ENCODE peak calls at places on chromosomes 6 and 20, in six cellular contexts. M is K562, L is upper lobe of left lung, U is GM12878, Z is HCT116, V is HepG2. S is an unnamed sample. For H3K4me1, the result is how much of the 10 kb centered on the place peaks cover.

GRCh38 chr20:9699181-9699580 is 139.7 kb downstream of the PAK5 start:
- ATAC-seq in M (no peak), L (no peak), U (no peak), Z (no peak), V (no peak), S (no peak)

GRCh38 chr6:159089909-159090308 is 45.1 kb upstream of the TAGAP start:
- ATAC-seq in M (no peak), L (no peak), U (no peak), Z (no peak), V (no peak), S (no peak)

GRCh38 chr6:116410945-116411623 is 40.3 kb downstream of the DSE start:
- ATAC-seq in M (no peak), L (peak), U (no peak), Z (no peak), V (no peak), S (no peak)

GRCh38 chr6:43317968-43318367 is 9.3 kb upstream of the CRIP3 start:
- ATAC-seq in M (no peak), L (no peak), U (no peak), Z (no peak), V (no peak), S (no peak)

GRCh38 chr6:170584954-170585498 is 589 bp upstream of the PDCD2 start:
- ATAC-seq in M (peak), L (no peak), U (peak), Z (peak), V (peak), S (no peak)

GRCh38 chr20:25230177-25230831 is 17.6 kb upstream of the PYGB start:
- ATAC-seq in M (no peak), L (no peak), U (peak), Z (no peak), V (no peak), S (no peak)

GRCh38 chr6:111291334-111291705 is 191.7 kb downstream of the REV3L start:
- ATAC-seq in M (peak), L (no peak), U (peak), Z (no peak), V (no peak), S (no peak)

GRCh38 chr6:123520208-123520607 is 116.5 kb downstream of the TRDN start:
- ATAC-seq in M (no peak), L (peak), U (no peak), Z (no peak), V (no peak), S (no peak)

GRCh38 chr6:124967444-124967843 is 5.2 kb downstream of the RNF217 start:
- ATAC-seq in M (no peak), L (no peak), U (no peak), Z (no peak), V (no peak), S (no peak)

GRCh38 chr6:109979033-109979921 is 1.2 kb downstream of the GPR6 start:
- ATAC-seq in M (no peak), L (peak), U (no peak), Z (no peak), V (no peak), S (no peak)

GRCh38 chr6:158508450-158508849 is 51.4 kb upstream of the TMEM181 start:
- ATAC-seq in M (no peak), L (no peak), U (no peak), Z (no peak), V (no peak), S (no peak)

GRCh38 chr20:46293084-46293483 is 15.2 kb downstream of the CDH22 start:
- ATAC-seq in M (peak), L (no peak), U (peak), Z (peak), V (peak), S (no peak)

GRCh38 chr20:58453391-58453790 is 61.8 kb downstream of the APCDD1L start:
- ATAC-seq in M (no peak), L (no peak), U (no peak), Z (no peak), V (no peak), S (no peak)

GRCh38 chr6:40936810-40937209 is 102.2 kb downstream of the UNC5CL start:
- ATAC-seq in M (no peak), L (no peak), U (no peak), Z (no peak), V (peak), S (no peak)

GRCh38 chr6:70180183-70180903 is 122.5 kb downstream of the COL9A1 start:
- ATAC-seq in M (no peak), L (no peak), U (no peak), Z (no peak), V (no peak), S (no peak)

GRCh38 chr20:10609276-10609675 is 64.5 kb downstream of the JAG1 start:
- ATAC-seq in M (no peak), L (peak), U (no peak), Z (no peak), V (no peak), S (peak)

GRCh38 chr6:78615430-78615904 is 251.9 kb upstream of the IRAK1BP1 start:
- ATAC-seq in M (no peak), L (no peak), U (peak), Z (no peak), V (no peak), S (no peak)

GRCh38 chr6:31345026-31345730 is 11.8 kb downstream of the HLA-B start:
- ATAC-seq in M (no peak), L (no peak), U (peak), Z (no peak), V (no peak), S (no peak)

GRCh38 chr6:72219536-72219935 is 333.2 kb downstream of the RIMS1 start:
- ATAC-seq in M (no peak), L (no peak), U (no peak), Z (no peak), V (no peak), S (no peak)

GRCh38 chr20:36113566-36114247 is 40.8 kb upstream of the EPB41L1 start:
- ATAC-seq in M (peak), L (peak), U (peak), Z (no peak), V (no peak), S (peak)

GRCh38 chr6:34940030-34940434 is 51.0 kb downstream of the ANKS1A start:
- ATAC-seq in M (no peak), L (no peak), U (no peak), Z (no peak), V (no peak), S (no peak)

GRCh38 chr6:38173909-38174308 is 354.4 kb downstream of the ZFAND3 start:
- ATAC-seq in M (no peak), L (no peak), U (no peak), Z (no peak), V (no peak), S (no peak)

GRCh38 chr6:149544646-149545257 is 1.1 kb downstream of the PPIL4 start:
- ATAC-seq in M (peak), L (no peak), U (peak), Z (peak), V (peak), S (no peak)

GRCh38 chr6:25014806-25015560 is 79.2 kb upstream of the RIPOR2 start:
- ATAC-seq in M (no peak), L (peak), U (peak), Z (no peak), V (no peak), S (peak)

GRCh38 chr6:93165850-93166249 is 253.5 kb downstream of the EPHA7 start:
- ATAC-seq in M (no peak), L (no peak), U (no peak), Z (no peak), V (no peak), S (no peak)

GRCh38 chr6:2733736-2734480 is 16.8 kb downstream of the MYLK4 start:
- ATAC-seq in M (no peak), L (no peak), U (no peak), Z (no peak), V (no peak), S (no peak)

GRCh38 chr20:57688295-57688694 is 21.5 kb downstream of the PMEPA1 start:
- ATAC-seq in M (no peak), L (no peak), U (no peak), Z (no peak), V (no peak), S (no peak)

GRCh38 chr6:24480705-24481104 is 8.7 kb downstream of the GPLD1 start:
- ATAC-seq in M (peak), L (no peak), U (no peak), Z (no peak), V (no peak), S (no peak)

GRCh38 chr6:125212377-125212776 is 58.8 kb downstream of the TPD52L1 start:
- ATAC-seq in M (no peak), L (no peak), U (no peak), Z (no peak), V (no peak), S (no peak)

GRCh38 chr6:35310265-35310831 is 12.7 kb downstream of the DEF6 start:
- ATAC-seq in M (no peak), L (no peak), U (no peak), Z (no peak), V (no peak), S (no peak)

GRCh38 chr20:37123441-37123840 is 27.6 kb upstream of the RBL1 start:
- ATAC-seq in M (no peak), L (peak), U (no peak), Z (no peak), V (peak), S (no peak)

GRCh38 chr6:118464620-118465019 is 83.5 kb upstream of the PLN start:
- ATAC-seq in M (no peak), L (no peak), U (no peak), Z (no peak), V (no peak), S (no peak)

GRCh38 chr20:57848282-57848681 is 138.5 kb upstream of the PMEPA1 start:
- ATAC-seq in M (no peak), L (no peak), U (no peak), Z (no peak), V (no peak), S (no peak)

GRCh38 chr6:132832891-132833290 is 18.5 kb downstream of the RPS12 start:
- ATAC-seq in M (peak), L (no peak), U (no peak), Z (no peak), V (no peak), S (no peak)

GRCh38 chr6:3726421-3726820 is 25.1 kb downstream of the PXDC1 start:
- ATAC-seq in M (peak), L (no peak), U (peak), Z (no peak), V (no peak), S (no peak)

GRCh38 chr6:27791182-27791939 is 120.8 kb downstream of the OR2B2 start:
- ATAC-seq in M (peak), L (peak), U (peak), Z (peak), V (peak), S (peak)

GRCh38 chr6:36954262-36954931 is at the start of gene PI16:
- ATAC-seq in M (peak), L (peak), U (no peak), Z (no peak), V (peak), S (peak)
- TF ChIP-seq POLR2AphosphoS5 in M (peak), L (no peak), U (no peak), Z (no peak), V (no peak), S (no peak)

GRCh38 chr6:49557177-49557576 is 6.7 kb downstream of the C6orf141 start:
- ATAC-seq in M (no peak), L (no peak), U (no peak), Z (no peak), V (no peak), S (no peak)

GRCh38 chr6:49556429-49556837 is 6.0 kb downstream of the C6orf141 start:
- ATAC-seq in M (peak), L (peak), U (peak), Z (peak), V (peak), S (no peak)

GRCh38 chr6:49553353-49553752 is 2.9 kb downstream of the C6orf141 start:
- ATAC-seq in M (no peak), L (no peak), U (no peak), Z (no peak), V (no peak), S (no peak)

GRCh38 chr6:49555951-49556350 is 5.5 kb downstream of the C6orf141 start:
- ATAC-seq in M (no peak), L (no peak), U (no peak), Z (no peak), V (no peak), S (no peak)

DNA sequence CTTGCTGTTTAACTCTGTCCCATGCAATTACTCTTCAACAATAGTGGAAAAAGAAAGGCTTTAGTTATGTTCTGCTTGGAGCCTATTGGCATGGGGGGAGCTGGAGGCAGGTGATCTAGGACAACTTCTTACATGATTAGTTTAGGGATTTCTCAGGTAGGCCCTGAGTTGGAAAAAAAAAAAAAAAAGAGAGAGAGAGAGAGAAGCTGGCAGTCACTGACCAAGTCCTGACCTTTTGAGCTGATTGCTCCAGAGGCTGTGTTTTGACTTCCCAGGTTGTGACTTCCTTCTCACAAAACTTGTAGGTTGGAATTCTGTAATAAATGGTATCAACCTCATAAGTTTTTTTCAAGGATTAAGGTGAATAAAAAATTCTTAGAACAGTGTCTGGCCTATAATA is 7.8 kb downstream of the C6orf141 start:
- ATAC-seq in M (no peak), L (no peak), U (no peak), Z (no peak), V (peak), S (no peak)
- H3K4me1 ChIP-seq in M (under half), L (under half), U (under half), Z (under half), V (under half), S (under half)

GRCh38 chr6:291697-292505 is at the start of gene DUSP22:
- ATAC-seq in M (peak), L (peak), U (peak), Z (peak), V (peak), S (peak)
- TF ChIP-seq POLR2A in M (peak), L (no peak), U (no peak), Z (peak), V (peak), S (peak)

DNA sequence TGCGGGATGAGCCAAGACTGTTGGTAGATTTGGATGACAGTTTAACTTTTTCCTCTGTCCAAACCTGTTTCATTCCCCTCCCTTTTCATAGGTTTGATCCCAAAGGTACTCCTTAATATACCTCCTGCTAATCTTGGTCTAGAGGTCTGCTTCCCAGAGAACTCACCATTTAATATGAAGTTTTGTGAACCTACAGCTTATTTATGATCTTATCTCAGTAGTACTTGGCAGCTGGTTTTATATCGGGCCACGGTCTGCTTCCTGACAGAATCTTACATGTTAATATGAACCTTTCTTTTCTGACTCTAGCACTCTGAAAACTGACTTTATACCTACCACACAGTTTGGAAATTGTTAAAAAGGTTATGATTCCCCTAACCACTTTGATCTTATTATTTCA is 138.7 kb downstream of the MACROD2 start:
- ATAC-seq in M (no peak), L (no peak), U (no peak), Z (no peak), V (no peak), S (no peak)
- TF ChIP-seq POLR2AphosphoS5 in M (no peak), L (no peak), U (no peak), Z (no peak), V (no peak), S (no peak)

GRCh38 chr6:81624443-81624842 is 128.0 kb downstream of the TENT5A start:
- ATAC-seq in M (no peak), L (no peak), U (no peak), Z (no peak), V (no peak), S (no peak)
- H3K4me1 ChIP-seq in M (under half), L (under half), U (under half), Z (under half), V (under half), S (under half)

DNA sequence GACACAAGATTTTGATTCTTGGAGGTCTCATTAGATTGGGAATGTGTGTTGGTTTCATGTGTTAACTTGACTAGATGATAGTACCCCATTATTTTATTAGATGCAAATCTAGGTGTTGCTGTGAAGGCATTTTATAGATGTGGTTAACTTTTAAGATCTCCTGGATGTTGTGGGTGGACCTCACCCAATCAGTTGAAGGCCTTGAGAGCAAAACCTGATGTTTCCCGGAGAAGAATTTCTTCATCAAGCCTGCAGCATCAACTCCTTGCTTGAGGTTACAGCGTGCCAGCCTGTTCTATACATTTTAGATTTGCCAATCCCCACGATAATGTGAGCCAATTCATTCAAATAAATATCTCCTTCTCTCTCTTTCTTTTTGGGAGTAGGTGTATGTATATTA is 66.8 kb upstream of the EXOC2 start:
- ATAC-seq in M (no peak), L (no peak), U (no peak), Z (no peak), V (no peak), S (no peak)
- TF ChIP-seq POLR2A in M (no peak), L (no peak), U (no peak), Z (no peak), V (no peak), S (no peak)